ENCODE peak calls at places on chromosomes 6 and 20, in eight cellular contexts. N, K, O, H, C, M, Q and W are unnamed samples.
A peak's percentile ranks its signal among the peaks of the same experiment; 100 is the strongest.

GRCh38 chr6:24504642-24505586 is 10.1 kb downstream of the ALDH5A1 start:
- DNase-seq in N (no peak), K (peak; percentile 13), O (no peak), H (no peak), C (no peak), M (no peak), Q (peak; percentile 94), W (no peak)

GRCh38 chr6:11543919-11544518 is 6.5 kb downstream of the TMEM170B start:
- DNase-seq in N (no peak), K (no peak), O (no peak), H (no peak), C (no peak), M (no peak), Q (no peak), W (no peak)

GRCh38 chr20:58019027-58019849 is 209.2 kb downstream of the ANKRD60 start:
- DNase-seq in N (no peak), K (peak; percentile 95), O (no peak), H (no peak), C (no peak), M (no peak), Q (no peak), W (peak; percentile 54)

GRCh38 chr6:79048611-79049010 is 29.4 kb downstream of the PHIP start:
- DNase-seq in N (no peak), K (peak; percentile 29), O (no peak), H (peak; percentile 10), C (no peak), M (no peak), Q (peak; percentile 29), W (no peak)

GRCh38 chr20:58650181-58650775 is 805 bp upstream of the STX16 start:
- DNase-seq in N (peak; percentile 78), K (peak; percentile 24), O (peak; percentile 49), H (no peak), C (peak; percentile 65), M (no peak), Q (no peak), W (no peak)

GRCh38 chr6:130163261-130163660 is 59.5 kb downstream of the SAMD3 start:
- DNase-seq in N (no peak), K (no peak), O (no peak), H (no peak), C (no peak), M (no peak), Q (no peak), W (no peak)

GRCh38 chr6:108170607-108171290 is 4.9 kb downstream of the NR2E1 start:
- DNase-seq in N (no peak), K (no peak), O (no peak), H (no peak), C (no peak), M (no peak), Q (no peak), W (no peak)

GRCh38 chr20:44730441-44730840 is 15.2 kb upstream of the KCNK15 start:
- DNase-seq in N (no peak), K (peak; percentile 89), O (no peak), H (no peak), C (no peak), M (no peak), Q (no peak), W (peak; percentile 72)

GRCh38 chr20:51359947-51360346 is 182.6 kb downstream of the NFATC2 start:
- DNase-seq in N (no peak), K (peak; percentile 34), O (no peak), H (no peak), C (no peak), M (no peak), Q (no peak), W (no peak)

GRCh38 chr6:16925461-16925860 is 164.2 kb upstream of the ATXN1 start:
- DNase-seq in N (no peak), K (peak; percentile 36), O (no peak), H (no peak), C (no peak), M (no peak), Q (no peak), W (no peak)

GRCh38 chr20:23246682-23247664 is 103.6 kb upstream of the NXT1 start:
- DNase-seq in N (no peak), K (no peak), O (peak; percentile 72), H (no peak), C (peak; percentile 36), M (no peak), Q (no peak), W (no peak)

GRCh38 chr20:36856691-36857635 is 19.0 kb upstream of the TLDC2 start:
- DNase-seq in N (no peak), K (no peak), O (no peak), H (no peak), C (no peak), M (no peak), Q (no peak), W (no peak)

GRCh38 chr20:57663681-57664451 is 43.6 kb upstream of the ZBP1 start:
- DNase-seq in N (no peak), K (no peak), O (peak; percentile 13), H (no peak), C (no peak), M (no peak), Q (no peak), W (no peak)

GRCh38 chr6:14981960-14982359 is 263.9 kb upstream of the JARID2 start:
- DNase-seq in N (no peak), K (no peak), O (no peak), H (no peak), C (no peak), M (no peak), Q (no peak), W (no peak)

GRCh38 chr6:164331026-164331425 is 916.5 kb downstream of the QKI start:
- DNase-seq in N (no peak), K (no peak), O (no peak), H (no peak), C (no peak), M (no peak), Q (no peak), W (no peak)

GRCh38 chr6:154179443-154179842 is 140.4 kb downstream of the OPRM1 start:
- DNase-seq in N (no peak), K (no peak), O (no peak), H (no peak), C (no peak), M (no peak), Q (no peak), W (no peak)

GRCh38 chr6:163719028-163719742 is 304.7 kb downstream of the QKI start:
- DNase-seq in N (no peak), K (no peak), O (no peak), H (no peak), C (no peak), M (no peak), Q (no peak), W (no peak)

GRCh38 chr20:57335392-57335791 is 5.8 kb downstream of the SPO11 start:
- DNase-seq in N (no peak), K (peak; percentile 17), O (no peak), H (no peak), C (no peak), M (no peak), Q (no peak), W (no peak)

GRCh38 chr20:63701051-63701328 is 4.5 kb downstream of the TNFRSF6B start:
- DNase-seq in N (no peak), K (no peak), O (no peak), H (no peak), C (no peak), M (no peak), Q (no peak), W (no peak)

GRCh38 chr20:60428651-60429050 is 470.4 kb downstream of the CDH26 start:
- DNase-seq in N (no peak), K (no peak), O (no peak), H (no peak), C (no peak), M (no peak), Q (no peak), W (no peak)

GRCh38 chr6:153002613-153003293 is at the start of gene MTRF1L:
- DNase-seq in N (peak; percentile 93), K (peak; percentile 97), O (peak; percentile 96), H (peak; percentile 93), C (peak; percentile 92), M (peak; percentile 99), Q (peak; percentile 99), W (peak; percentile 97)

GRCh38 chr6:55922406-55922805 is 47.0 kb upstream of the BMP5 start:
- DNase-seq in N (no peak), K (no peak), O (no peak), H (no peak), C (no peak), M (no peak), Q (no peak), W (no peak)

GRCh38 chr6:100088009-100088408 is 94.0 kb upstream of the MCHR2 start:
- DNase-seq in N (no peak), K (peak; percentile 85), O (no peak), H (no peak), C (no peak), M (no peak), Q (no peak), W (peak; percentile 24)

GRCh38 chr20:63023836-63024571 is 17.2 kb upstream of the BHLHE23 start:
- DNase-seq in N (no peak), K (no peak), O (no peak), H (no peak), C (no peak), M (no peak), Q (no peak), W (no peak)

GRCh38 chr6:36054965-36055364 is 27.4 kb downstream of the MAPK14 start:
- DNase-seq in N (no peak), K (no peak), O (no peak), H (no peak), C (no peak), M (no peak), Q (no peak), W (no peak)

GRCh38 chr6:53136000-53136609 is 12.5 kb downstream of the GCM1 start:
- DNase-seq in N (no peak), K (no peak), O (no peak), H (no peak), C (no peak), M (no peak), Q (no peak), W (no peak)

GRCh38 chr20:36883972-36884535 is 8.1 kb downstream of the TLDC2 start:
- DNase-seq in N (no peak), K (no peak), O (no peak), H (no peak), C (no peak), M (no peak), Q (no peak), W (no peak)

GRCh38 chr20:1946762-1947534 is 46.9 kb downstream of the PDYN start:
- DNase-seq in N (no peak), K (peak; percentile 35), O (peak; percentile 54), H (peak; percentile 16), C (no peak), M (no peak), Q (peak; percentile 70), W (no peak)

GRCh38 chr6:6820688-6821238 is 232.2 kb downstream of the LY86 start:
- DNase-seq in N (no peak), K (no peak), O (no peak), H (peak; percentile 87), C (no peak), M (peak; percentile 95), Q (no peak), W (no peak)

GRCh38 chr6:113654396-113654795 is 202.7 kb upstream of the MARCKS start:
- DNase-seq in N (no peak), K (peak; percentile 83), O (peak; percentile 72), H (no peak), C (no peak), M (no peak), Q (no peak), W (no peak)

GRCh38 chr6:88490865-88491264 is 324.7 kb upstream of the CNR1 start:
- DNase-seq in N (no peak), K (peak; percentile 73), O (no peak), H (no peak), C (no peak), M (no peak), Q (no peak), W (no peak)

GRCh38 chr20:38129893-38130609 is 35.0 kb downstream of the TGM2 start:
- DNase-seq in N (no peak), K (no peak), O (peak; percentile 25), H (no peak), C (no peak), M (no peak), Q (no peak), W (no peak)

GRCh38 chr20:53208110-53208908 is 236.2 kb downstream of the TSHZ2 start:
- DNase-seq in N (no peak), K (no peak), O (no peak), H (no peak), C (no peak), M (no peak), Q (no peak), W (no peak)

GRCh38 chr20:46117704-46118467 is at the start of gene CD40:
- DNase-seq in N (peak; percentile 95), K (peak; percentile 59), O (peak; percentile 94), H (no peak), C (peak; percentile 95), M (peak; percentile 61), Q (peak; percentile 71), W (no peak)